ENCODE peak calls at places on chromosomes 7 and 10, in nine cellular contexts. O is PC-3; R is GM23248; N is naive thymus-derived CD4-positive, alpha-beta T cell; I is substantia nigra; Q is AG04450; W is GM23338; H is lower lobe of right lung; M is IMR-90. B is an unnamed sample.

GRCh38 chr7:41570766-41571165 is 132.1 kb downstream of the INHBA start:
- DNase-seq in N (no peak), H (no peak), O (no peak), Q (no peak), I (no peak), M (no peak), R (no peak), W (no peak), B (no peak)

GRCh38 chr10:88187472-88187871 is 324.0 kb downstream of the PTEN start:
- DNase-seq in M (no peak), I (no peak), Q (no peak), N (no peak), W (no peak), R (no peak), H (no peak), O (no peak), B (no peak)

GRCh38 chr10:124292911-124293640 is 125.6 kb downstream of the OAT start:
- DNase-seq in Q (no peak), M (no peak), W (no peak), I (no peak), H (no peak), R (no peak), N (no peak), O (no peak), B (no peak)

GRCh38 chr7:1713502-1714484 is 43.7 kb downstream of the ELFN1 start:
- DNase-seq in W (peak), R (no peak), M (no peak), Q (no peak), O (no peak), H (peak), N (no peak), I (no peak), B (no peak)

GRCh38 chr7:151936207-151936606 is 20.0 kb upstream of the GALNTL5 start:
- DNase-seq in Q (no peak), W (no peak), N (peak), R (no peak), M (no peak), H (no peak), O (no peak), I (no peak), B (peak)

GRCh38 chr10:129794056-129794455 is 170.0 kb downstream of the EBF3 start:
- DNase-seq in N (no peak), W (no peak), R (no peak), I (no peak), M (no peak), H (no peak), Q (no peak), O (no peak), B (no peak)

GRCh38 chr7:151210087-151210854 is at the start of gene H2BK1:
- DNase-seq in O (no peak), N (no peak), M (no peak), H (no peak), Q (no peak), W (peak), R (no peak), I (no peak), B (no peak)

GRCh38 chr7:108650487-108650886 is 80.8 kb downstream of the DNAJB9 start:
- DNase-seq in O (peak), Q (no peak), H (no peak), I (no peak), N (no peak), W (no peak), M (peak), R (peak), B (no peak)

GRCh38 chr7:131911112-131911511 is 354.7 kb upstream of the PODXL start:
- DNase-seq in R (no peak), W (no peak), I (no peak), N (no peak), Q (no peak), M (no peak), H (no peak), O (no peak), B (no peak)

GRCh38 chr10:106917452-106918055 is 247.0 kb downstream of the SORCS1 start:
- DNase-seq in O (no peak), I (no peak), R (no peak), Q (no peak), M (no peak), H (peak), W (no peak), N (no peak), B (no peak)

GRCh38 chr7:13042605-13043236 is 355.3 kb downstream of the ARL4A start:
- DNase-seq in Q (no peak), R (peak), W (no peak), M (peak), I (no peak), N (no peak), O (peak), H (no peak), B (no peak)

GRCh38 chr10:129680661-129681344 is 213.8 kb downstream of the MGMT start:
- DNase-seq in R (no peak), O (no peak), H (no peak), W (no peak), Q (no peak), M (no peak), N (no peak), I (no peak), B (no peak)

GRCh38 chr10:29409241-29410051 is 120.6 kb downstream of the LYZL1 start:
- DNase-seq in I (peak), O (peak), Q (peak), R (peak), M (peak), H (peak), N (peak), W (peak), B (peak)

GRCh38 chr10:30970760-30971460 is 60.8 kb downstream of the ZNF438 start:
- DNase-seq in H (no peak), W (no peak), O (no peak), Q (no peak), N (no peak), R (peak), I (no peak), M (peak), B (no peak)

GRCh38 chr7:37289781-37290180 is 158.9 kb downstream of the ELMO1 start:
- DNase-seq in O (no peak), M (no peak), I (no peak), W (no peak), N (no peak), H (no peak), R (no peak), Q (no peak), B (no peak)

GRCh38 chr7:578386-578785 is 58.7 kb upstream of the PDGFA start:
- DNase-seq in R (no peak), N (no peak), M (no peak), Q (no peak), O (no peak), W (no peak), I (no peak), H (no peak), B (no peak)

GRCh38 chr10:124998624-124999291 is 56.8 kb downstream of the ZRANB1 start:
- DNase-seq in N (no peak), R (no peak), Q (no peak), W (no peak), I (no peak), M (no peak), H (peak), O (no peak), B (no peak)

GRCh38 chr7:28442540-28443420 is 30.5 kb downstream of the CREB5 start:
- DNase-seq in H (no peak), O (peak), Q (no peak), W (no peak), N (no peak), I (no peak), M (peak), R (peak), B (no peak)

GRCh38 chr10:21195149-21195731 is 298.1 kb upstream of the NEBL start:
- DNase-seq in H (no peak), R (no peak), N (no peak), W (no peak), I (no peak), O (peak), Q (no peak), M (no peak), B (no peak)

GRCh38 chr7:93226310-93226709 is at the start of gene HEPACAM2:
- DNase-seq in I (no peak), R (no peak), M (no peak), Q (no peak), W (no peak), N (no peak), H (no peak), O (no peak), B (no peak)

GRCh38 chr10:3068968-3069737 is 1.8 kb downstream of the PFKP start:
- DNase-seq in M (peak), N (peak), H (no peak), I (peak), R (peak), O (no peak), Q (no peak), W (peak), B (no peak)

GRCh38 chr7:150978136-150978789 is at the start of gene KCNH2:
- DNase-seq in N (peak), I (peak), O (no peak), M (no peak), Q (no peak), R (no peak), W (peak), H (no peak), B (no peak)

GRCh38 chr10:98378722-98379121 is 36.3 kb downstream of the PYROXD2 start:
- DNase-seq in H (no peak), R (peak), O (no peak), Q (peak), W (no peak), N (no peak), I (no peak), M (peak), B (no peak)

GRCh38 chr7:100540073-100540723 is 1.2 kb downstream of the AGFG2 start:
- DNase-seq in Q (no peak), I (no peak), R (no peak), N (no peak), O (peak), H (no peak), M (no peak), W (no peak), B (no peak)

GRCh38 chr7:1622441-1622840 is 47.6 kb upstream of the ELFN1 start:
- DNase-seq in Q (no peak), H (no peak), R (no peak), N (no peak), W (no peak), I (no peak), O (no peak), M (no peak), B (no peak)

GRCh38 chr7:4882169-4882741 is 1.3 kb downstream of the RADIL start:
- DNase-seq in R (peak), H (peak), W (peak), I (peak), M (peak), Q (no peak), N (no peak), O (peak), B (no peak)

GRCh38 chr7:99375070-99375807 is 709 bp downstream of the ARPC1B start:
- DNase-seq in H (peak), M (peak), W (peak), O (peak), N (peak), I (peak), Q (no peak), R (peak), B (peak)

GRCh38 chr10:4847580-4848020 is 21.6 kb downstream of the AKR1E2 start:
- DNase-seq in I (no peak), M (peak), H (no peak), N (no peak), O (peak), Q (peak), R (peak), W (no peak), B (no peak)

GRCh38 chr10:48653944-48654698 is 30.6 kb upstream of the WDFY4 start:
- DNase-seq in W (no peak), N (no peak), H (no peak), M (no peak), Q (no peak), R (no peak), O (no peak), I (no peak), B (no peak)

GRCh38 chr10:58017719-58018367 is 249.9 kb downstream of the IPMK start:
- DNase-seq in R (peak), I (no peak), H (no peak), O (peak), N (no peak), Q (peak), W (no peak), M (peak), B (no peak)

GRCh38 chr10:71090801-71091200 is 121.6 kb upstream of the UNC5B start:
- DNase-seq in M (no peak), I (no peak), O (no peak), R (no peak), N (no peak), H (no peak), W (no peak), Q (no peak), B (no peak)

GRCh38 chr7:137404918-137405317 is 61.4 kb upstream of the PTN start:
- DNase-seq in R (peak), W (no peak), I (no peak), O (no peak), N (no peak), Q (no peak), H (no peak), M (no peak), B (no peak)

GRCh38 chr7:138668197-138668596 is 33.0 kb downstream of the SVOPL start:
- DNase-seq in R (no peak), W (peak), N (no peak), Q (no peak), H (no peak), M (no peak), O (no peak), I (no peak), B (no peak)

GRCh38 chr10:99667108-99667751 is 7.9 kb downstream of the ENTPD7 start:
- DNase-seq in R (peak), N (no peak), Q (peak), W (no peak), I (no peak), H (no peak), O (peak), M (peak), B (no peak)

GRCh38 chr7:155257482-155258232 is 40.0 kb upstream of the INSIG1 start:
- DNase-seq in W (no peak), Q (no peak), O (peak), I (no peak), R (peak), H (no peak), N (no peak), M (no peak), B (no peak)

GRCh38 chr7:2371329-2371728 is 16.7 kb downstream of the EIF3B start:
- DNase-seq in Q (no peak), R (no peak), W (no peak), O (no peak), H (no peak), M (no peak), I (no peak), N (no peak), B (no peak)

GRCh38 chr7:72152171-72153131 is 259.7 kb downstream of the CALN1 start:
- DNase-seq in N (no peak), O (no peak), W (no peak), M (no peak), H (no peak), R (no peak), Q (no peak), I (peak), B (no peak)

GRCh38 chr7:137591444-137591843 is 247.9 kb upstream of the PTN start:
- DNase-seq in I (no peak), M (peak), N (no peak), Q (no peak), W (peak), O (peak), H (no peak), R (peak), B (no peak)

DNA sequence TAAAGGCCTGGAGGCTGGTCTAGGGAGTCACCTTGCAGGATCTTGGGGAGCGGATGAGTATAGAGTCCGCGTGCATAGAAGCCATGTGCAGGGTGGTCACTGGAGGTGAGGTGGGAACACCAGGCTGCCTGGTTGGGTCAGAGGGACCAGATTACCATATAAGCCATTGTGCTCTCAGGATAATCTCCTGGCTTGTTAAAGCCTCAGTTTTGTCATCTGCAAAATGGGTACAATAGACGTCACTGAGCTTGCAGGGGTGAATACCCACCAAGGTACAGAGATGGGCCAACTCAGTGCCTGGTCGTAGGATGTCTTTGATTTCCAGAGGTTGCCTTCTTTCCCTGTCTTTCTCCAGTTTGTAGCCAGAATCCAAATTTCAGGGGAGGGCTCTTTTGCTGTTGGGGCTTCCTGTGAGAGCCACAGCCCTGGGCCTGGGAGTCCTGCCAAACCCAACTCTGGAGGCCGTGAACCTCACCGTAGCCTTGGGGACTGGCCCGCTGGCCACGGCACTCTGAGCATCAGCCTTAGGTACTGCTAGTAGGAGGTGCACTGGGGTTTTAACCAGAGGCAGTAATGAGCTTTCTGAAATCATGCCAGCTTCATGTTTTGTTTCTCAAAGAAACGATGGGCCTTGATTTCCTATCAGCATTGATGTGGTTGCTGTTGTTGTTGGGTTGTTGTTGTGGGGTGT is 35.6 kb downstream of the ZMIZ1 start:
- DNase-seq in W (no peak), N (no peak), I (peak), H (no peak), M (peak), O (peak), Q (no peak), R (peak), B (no peak)
- H3K27ac ChIP-seq in W (no peak), N (no peak), I (no peak), H (peak), M (no peak), O (no peak), Q (no peak), R (peak), B (no peak)

DNA sequence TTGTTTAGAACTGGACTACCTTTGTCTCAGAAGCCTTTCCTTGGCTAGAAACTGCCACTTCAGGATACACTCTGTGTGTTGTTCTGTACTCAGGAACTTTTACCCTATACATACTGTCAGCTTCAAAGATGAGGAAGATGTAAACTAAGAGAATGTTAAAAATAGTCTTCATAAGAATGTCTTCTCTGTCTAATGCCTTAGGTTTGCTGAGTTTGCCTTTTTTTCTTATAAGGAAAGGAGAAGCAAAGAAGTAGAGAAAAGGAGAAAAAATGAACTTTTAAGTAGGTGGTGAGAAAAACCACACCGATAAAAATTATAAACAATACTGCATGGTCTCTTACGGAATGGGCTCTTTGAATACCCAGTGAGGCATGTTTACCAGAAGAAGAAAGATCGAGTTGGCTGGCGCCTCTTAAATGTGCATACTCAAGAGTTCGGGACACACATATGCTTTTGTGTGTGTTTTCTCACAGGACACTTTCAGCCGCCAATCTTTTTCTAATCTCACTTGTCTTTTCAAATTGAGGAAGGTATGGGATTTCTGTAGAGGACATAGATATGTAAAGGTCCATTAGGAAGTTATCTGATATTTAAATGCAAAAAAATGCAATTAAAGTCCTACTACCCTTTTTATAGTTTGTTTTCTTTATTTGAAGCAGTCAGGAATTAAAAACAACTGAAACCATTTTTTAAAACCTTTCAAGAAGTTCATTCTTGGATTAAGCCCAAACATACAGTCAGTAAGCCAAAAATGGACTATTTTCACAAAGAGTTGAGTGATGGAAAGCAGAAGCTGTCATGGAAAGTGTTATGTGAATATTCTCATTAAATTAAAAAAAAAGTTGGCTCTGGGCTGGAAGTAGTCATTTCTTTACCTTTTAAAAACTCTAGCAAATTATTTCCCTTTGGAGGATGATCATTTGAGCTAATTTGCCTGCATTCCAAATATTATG is 100.6 kb upstream of the MDFIC start:
- DNase-seq in M (peak), W (no peak), N (no peak), H (no peak), O (no peak), Q (no peak), I (no peak), R (peak), B (no peak)
- H3K27ac ChIP-seq in M (peak), W (peak), N (no peak), H (no peak), O (no peak), Q (no peak), I (no peak), R (peak), B (no peak)

GRCh38 chr10:102267748-102268147 is 22.4 kb downstream of the GBF1 start:
- DNase-seq in O (peak), N (no peak), W (no peak), Q (peak), M (peak), R (peak), H (no peak), I (no peak), B (no peak)
- H3K27ac ChIP-seq in O (peak), N (peak), W (no peak), Q (no peak), M (no peak), R (peak), H (no peak), I (no peak), B (no peak)

GRCh38 chr10:131926743-131927595 is 26.2 kb downstream of the PPP2R2D start:
- DNase-seq in N (no peak), Q (no peak), I (no peak), R (no peak), O (no peak), W (no peak), H (no peak), M (no peak), B (no peak)

GRCh38 chr10:131929122-131929845 is 28.5 kb downstream of the PPP2R2D start:
- DNase-seq in M (no peak), O (no peak), R (no peak), I (no peak), Q (no peak), H (no peak), N (no peak), W (peak), B (no peak)

GRCh38 chr10:131928248-131929095 is 27.7 kb downstream of the PPP2R2D start:
- DNase-seq in I (no peak), Q (no peak), W (no peak), H (no peak), R (no peak), N (peak), M (peak), O (no peak), B (peak)

GRCh38 chr10:131924982-131925649 is 24.3 kb downstream of the PPP2R2D start:
- DNase-seq in N (no peak), I (no peak), W (no peak), Q (no peak), O (peak), H (no peak), M (no peak), R (no peak), B (no peak)

DNA sequence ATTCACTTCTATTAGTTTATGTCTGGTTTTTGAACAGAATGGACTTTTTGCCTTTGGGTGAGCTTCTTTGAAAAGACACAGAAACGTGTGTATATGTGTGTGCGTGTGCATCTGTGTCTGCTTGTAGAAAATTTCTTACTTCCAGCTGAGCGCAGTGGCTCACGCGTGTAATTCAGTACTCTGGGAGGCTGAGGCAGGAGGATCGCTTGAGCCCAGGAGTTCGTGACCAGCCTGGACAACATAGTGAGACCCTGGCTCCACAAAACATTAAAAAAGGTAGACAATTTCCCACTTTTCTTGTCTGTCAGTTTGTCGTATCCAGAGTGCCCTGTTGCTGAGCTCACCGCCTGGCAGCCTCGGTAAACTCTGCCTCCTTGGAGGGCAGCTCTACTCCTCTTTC is 25.4 kb downstream of the PPP2R2D start:
- DNase-seq in N (no peak), I (no peak), Q (no peak), O (no peak), W (no peak), M (no peak), R (no peak), H (no peak), B (no peak)
- H3K27ac ChIP-seq in N (no peak), I (no peak), Q (no peak), O (no peak), W (no peak), M (no peak), R (no peak), H (no peak), B (no peak)

GRCh38 chr10:94183666-94184264 is 179.0 kb downstream of the NOC3L start:
- DNase-seq in R (peak), H (no peak), O (peak), W (no peak), I (no peak), Q (peak), M (peak), N (no peak), B (no peak)

GRCh38 chr10:94178475-94179251 is 184.1 kb downstream of the NOC3L start:
- DNase-seq in H (no peak), I (no peak), W (no peak), O (no peak), R (no peak), Q (no peak), N (no peak), M (peak), B (no peak)

GRCh38 chr10:94174838-94175237 is 181.1 kb downstream of the PLCE1 start:
- DNase-seq in R (no peak), O (no peak), N (no peak), I (no peak), Q (no peak), H (no peak), W (no peak), M (peak), B (no peak)

GRCh38 chr10:94180576-94180975 is 182.2 kb downstream of the NOC3L start:
- DNase-seq in H (no peak), I (no peak), Q (no peak), O (no peak), R (no peak), N (no peak), M (no peak), W (no peak), B (no peak)
- H3K27ac ChIP-seq in H (no peak), I (no peak), Q (no peak), O (no peak), R (no peak), N (no peak), M (no peak), W (no peak), B (no peak)